ENCODE peak calls at places on chromosomes 12 and 14, in six cellular contexts. One of them, this sample, is unnamed.
A peak's percentile ranks its signal among the peaks of the same experiment; 100 is the strongest.

GRCh38 chr14:99260652-99261551 is 11.1 kb downstream of the BCL11B start:
- DNase-seq in H9: no peak
- DNase-seq in NT2/D1: no peak
- DNase-seq in ovary: no peak
- DNase-seq in CD4-positive, CD25-positive, alpha-beta regulatory T cell: peak; percentile 90
- DNase-seq in effector memory CD4-positive, alpha-beta T cell: peak; percentile 63
- DNase-seq in this sample: peak; percentile 77

GRCh38 chr12:5884285-5884684 is 60.8 kb downstream of the ANO2 start:
- DNase-seq in H9: peak; percentile 20
- DNase-seq in NT2/D1: no peak
- DNase-seq in ovary: no peak
- DNase-seq in CD4-positive, CD25-positive, alpha-beta regulatory T cell: no peak
- DNase-seq in effector memory CD4-positive, alpha-beta T cell: no peak
- DNase-seq in this sample: no peak

GRCh38 chr12:54723653-54724256 is 75.6 kb upstream of the DCD start:
- DNase-seq in H9: peak; percentile 46
- DNase-seq in NT2/D1: no peak
- DNase-seq in ovary: no peak
- DNase-seq in CD4-positive, CD25-positive, alpha-beta regulatory T cell: peak; percentile 67
- DNase-seq in effector memory CD4-positive, alpha-beta T cell: peak; percentile 20
- DNase-seq in this sample: no peak

GRCh38 chr12:102462803-102463499 is 17.4 kb downstream of the IGF1 start:
- DNase-seq in H9: no peak
- DNase-seq in NT2/D1: no peak
- DNase-seq in ovary: no peak
- DNase-seq in CD4-positive, CD25-positive, alpha-beta regulatory T cell: no peak
- DNase-seq in effector memory CD4-positive, alpha-beta T cell: no peak
- DNase-seq in this sample: no peak

GRCh38 chr12:124699878-124700277 is 132.5 kb upstream of the NCOR2 start:
- DNase-seq in H9: peak; percentile 29
- DNase-seq in NT2/D1: no peak
- DNase-seq in ovary: no peak
- DNase-seq in CD4-positive, CD25-positive, alpha-beta regulatory T cell: no peak
- DNase-seq in effector memory CD4-positive, alpha-beta T cell: no peak
- DNase-seq in this sample: no peak

GRCh38 chr12:131386781-131387180 is 324.1 kb upstream of the SFSWAP start:
- DNase-seq in H9: no peak
- DNase-seq in NT2/D1: no peak
- DNase-seq in ovary: no peak
- DNase-seq in CD4-positive, CD25-positive, alpha-beta regulatory T cell: no peak
- DNase-seq in effector memory CD4-positive, alpha-beta T cell: no peak
- DNase-seq in this sample: no peak

GRCh38 chr12:6069452-6070093 is 54.9 kb downstream of the VWF start:
- DNase-seq in H9: no peak
- DNase-seq in NT2/D1: no peak
- DNase-seq in ovary: no peak
- DNase-seq in CD4-positive, CD25-positive, alpha-beta regulatory T cell: peak; percentile 28
- DNase-seq in effector memory CD4-positive, alpha-beta T cell: no peak
- DNase-seq in this sample: no peak

GRCh38 chr12:107545737-107546363 is 139.7 kb upstream of the PWP1 start:
- DNase-seq in H9: no peak
- DNase-seq in NT2/D1: no peak
- DNase-seq in ovary: no peak
- DNase-seq in CD4-positive, CD25-positive, alpha-beta regulatory T cell: peak; percentile 14
- DNase-seq in effector memory CD4-positive, alpha-beta T cell: no peak
- DNase-seq in this sample: no peak

GRCh38 chr14:104108570-104109060 is 23.1 kb downstream of the ASPG start:
- DNase-seq in H9: peak; percentile 27
- DNase-seq in NT2/D1: no peak
- DNase-seq in ovary: peak; percentile 15
- DNase-seq in CD4-positive, CD25-positive, alpha-beta regulatory T cell: no peak
- DNase-seq in effector memory CD4-positive, alpha-beta T cell: no peak
- DNase-seq in this sample: no peak

GRCh38 chr12:78290606-78291345 is 460.1 kb downstream of the NAV3 start:
- DNase-seq in H9: no peak
- DNase-seq in NT2/D1: no peak
- DNase-seq in ovary: no peak
- DNase-seq in CD4-positive, CD25-positive, alpha-beta regulatory T cell: no peak
- DNase-seq in effector memory CD4-positive, alpha-beta T cell: no peak
- DNase-seq in this sample: no peak

GRCh38 chr14:54627325-54627717 is 60.4 kb downstream of the SAMD4A start:
- DNase-seq in H9: no peak
- DNase-seq in NT2/D1: no peak
- DNase-seq in ovary: no peak
- DNase-seq in CD4-positive, CD25-positive, alpha-beta regulatory T cell: no peak
- DNase-seq in effector memory CD4-positive, alpha-beta T cell: no peak
- DNase-seq in this sample: no peak

GRCh38 chr14:24806061-24806678 is 172.2 kb upstream of the GZMB start:
- DNase-seq in H9: peak; percentile 81
- DNase-seq in NT2/D1: peak; percentile 42
- DNase-seq in ovary: peak; percentile 39
- DNase-seq in CD4-positive, CD25-positive, alpha-beta regulatory T cell: peak; percentile 38
- DNase-seq in effector memory CD4-positive, alpha-beta T cell: no peak
- DNase-seq in this sample: no peak

GRCh38 chr12:55814257-55814656 is 3.3 kb downstream of the SARNP start:
- DNase-seq in H9: no peak
- DNase-seq in NT2/D1: no peak
- DNase-seq in ovary: no peak
- DNase-seq in CD4-positive, CD25-positive, alpha-beta regulatory T cell: no peak
- DNase-seq in effector memory CD4-positive, alpha-beta T cell: no peak
- DNase-seq in this sample: no peak

GRCh38 chr12:47391566-47391965 is 311.8 kb upstream of the AMIGO2 start:
- DNase-seq in H9: no peak
- DNase-seq in NT2/D1: no peak
- DNase-seq in ovary: no peak
- DNase-seq in CD4-positive, CD25-positive, alpha-beta regulatory T cell: peak; percentile 87
- DNase-seq in effector memory CD4-positive, alpha-beta T cell: peak; percentile 40
- DNase-seq in this sample: peak; percentile 81

GRCh38 chr14:73770977-73771847 is 57.0 kb upstream of the PNMA1 start:
- DNase-seq in H9: peak; percentile 15
- DNase-seq in NT2/D1: no peak
- DNase-seq in ovary: no peak
- DNase-seq in CD4-positive, CD25-positive, alpha-beta regulatory T cell: no peak
- DNase-seq in effector memory CD4-positive, alpha-beta T cell: no peak
- DNase-seq in this sample: peak; percentile 70

GRCh38 chr12:106112094-106112822 is 26.5 kb downstream of the NUAK1 start:
- DNase-seq in H9: peak; percentile 54
- DNase-seq in NT2/D1: no peak
- DNase-seq in ovary: no peak
- DNase-seq in CD4-positive, CD25-positive, alpha-beta regulatory T cell: no peak
- DNase-seq in effector memory CD4-positive, alpha-beta T cell: no peak
- DNase-seq in this sample: no peak

GRCh38 chr12:115020091-115020490 is 336.1 kb upstream of the TBX3 start:
- DNase-seq in H9: no peak
- DNase-seq in NT2/D1: no peak
- DNase-seq in ovary: no peak
- DNase-seq in CD4-positive, CD25-positive, alpha-beta regulatory T cell: no peak
- DNase-seq in effector memory CD4-positive, alpha-beta T cell: no peak
- DNase-seq in this sample: no peak

GRCh38 chr12:1812650-1813302 is 7.6 kb upstream of the LRTM2 start:
- DNase-seq in H9: no peak
- DNase-seq in NT2/D1: no peak
- DNase-seq in ovary: no peak
- DNase-seq in CD4-positive, CD25-positive, alpha-beta regulatory T cell: no peak
- DNase-seq in effector memory CD4-positive, alpha-beta T cell: no peak
- DNase-seq in this sample: peak; percentile 90

GRCh38 chr12:21073129-21073528 is 57.9 kb upstream of the SLCO1B1 start:
- DNase-seq in H9: no peak
- DNase-seq in NT2/D1: no peak
- DNase-seq in ovary: no peak
- DNase-seq in CD4-positive, CD25-positive, alpha-beta regulatory T cell: no peak
- DNase-seq in effector memory CD4-positive, alpha-beta T cell: no peak
- DNase-seq in this sample: no peak

GRCh38 chr14:98957211-98958047 is 314.6 kb downstream of the BCL11B start:
- DNase-seq in H9: peak; percentile 12
- DNase-seq in NT2/D1: no peak
- DNase-seq in ovary: peak; percentile 85
- DNase-seq in CD4-positive, CD25-positive, alpha-beta regulatory T cell: no peak
- DNase-seq in effector memory CD4-positive, alpha-beta T cell: no peak
- DNase-seq in this sample: no peak

GRCh38 chr14:31025335-31026075 is at the start of gene AP4S1:
- DNase-seq in H9: peak; percentile 49
- DNase-seq in NT2/D1: peak; percentile 16
- DNase-seq in ovary: peak; percentile 58
- DNase-seq in CD4-positive, CD25-positive, alpha-beta regulatory T cell: peak; percentile 64
- DNase-seq in effector memory CD4-positive, alpha-beta T cell: peak; percentile 32
- DNase-seq in this sample: peak; percentile 93

GRCh38 chr12:97960741-97961608 is 498.4 kb downstream of the RMST start:
- DNase-seq in H9: peak; percentile 63
- DNase-seq in NT2/D1: peak; percentile 50
- DNase-seq in ovary: no peak
- DNase-seq in CD4-positive, CD25-positive, alpha-beta regulatory T cell: peak; percentile 21
- DNase-seq in effector memory CD4-positive, alpha-beta T cell: no peak
- DNase-seq in this sample: no peak

DNA sequence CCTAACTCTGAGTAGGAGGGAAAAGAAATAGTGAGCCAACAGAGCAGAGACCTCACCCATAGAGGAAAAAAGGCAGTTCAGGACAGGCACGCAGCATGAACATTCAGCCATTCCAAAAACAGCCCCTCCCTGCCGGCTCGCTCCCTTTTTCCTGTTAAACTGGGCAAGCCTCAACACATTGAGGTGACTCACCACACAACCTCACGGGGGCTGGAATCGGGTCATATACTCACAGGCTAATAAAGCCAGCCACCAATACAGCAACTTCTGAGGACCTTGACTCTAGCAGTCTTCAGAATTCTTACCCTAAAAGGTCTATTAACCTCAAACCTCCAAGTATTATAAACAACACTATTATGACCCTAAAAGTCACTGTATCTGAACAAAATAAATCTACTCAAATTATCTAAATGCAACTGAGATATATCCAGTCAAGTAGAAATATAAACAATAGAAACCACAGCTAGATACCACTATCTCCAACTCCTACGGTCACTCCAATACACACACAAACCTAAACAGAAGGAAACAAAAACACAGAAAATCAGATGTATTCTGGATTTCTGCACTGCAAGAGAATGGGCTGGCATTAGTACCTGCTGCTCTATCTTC is 6.3 kb downstream of the YBX3 start:
- DNase-seq in H9: peak; percentile 69
- DNase-seq in NT2/D1: peak; percentile 73
- DNase-seq in ovary: peak; percentile 88
- DNase-seq in CD4-positive, CD25-positive, alpha-beta regulatory T cell: no peak
- DNase-seq in effector memory CD4-positive, alpha-beta T cell: no peak
- DNase-seq in this sample: peak; percentile 76
- H3K4me1 ChIP-seq in H9: peaks cover 2% of the 10 kb centered on the region
- H3K4me1 ChIP-seq in NT2/D1: peaks cover 3% of the 10 kb centered on the region
- H3K4me1 ChIP-seq in ovary: peaks cover 12% of the 10 kb centered on the region
- H3K4me1 ChIP-seq in CD4-positive, CD25-positive, alpha-beta regulatory T cell: peaks cover 1% of the 10 kb centered on the region
- H3K4me1 ChIP-seq in effector memory CD4-positive, alpha-beta T cell: peaks cover 5% of the 10 kb centered on the region
- H3K4me1 ChIP-seq in this sample: peaks cover 67% of the 10 kb centered on the region

DNA sequence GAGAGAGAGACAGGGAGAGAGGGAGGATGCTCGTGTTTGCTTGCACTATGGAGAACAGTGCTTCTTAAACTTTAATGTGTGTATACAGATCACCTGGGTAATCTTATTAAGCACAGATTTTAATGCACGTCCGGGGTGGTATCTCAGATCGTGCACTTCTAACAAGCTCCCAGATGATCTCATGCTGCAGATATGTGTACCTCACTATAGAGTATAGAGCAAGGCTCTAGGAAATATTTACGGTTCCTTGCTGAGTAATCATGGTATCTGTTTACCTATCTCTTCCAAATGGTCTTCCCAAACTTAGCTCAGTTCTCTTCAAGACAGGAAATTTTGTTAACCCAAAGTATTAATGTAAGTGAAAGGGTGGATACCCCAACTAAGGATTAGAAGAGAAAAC is 502.3 kb downstream of the DIO2 start:
- DNase-seq in H9: no peak
- DNase-seq in NT2/D1: no peak
- DNase-seq in ovary: no peak
- DNase-seq in CD4-positive, CD25-positive, alpha-beta regulatory T cell: no peak
- DNase-seq in effector memory CD4-positive, alpha-beta T cell: no peak
- DNase-seq in this sample: no peak
- H3K27me3 ChIP-seq in H9: no peaks in the 10 kb centered on the region
- H3K27me3 ChIP-seq in NT2/D1: no peaks in the 10 kb centered on the region
- H3K27me3 ChIP-seq in ovary: no peaks in the 10 kb centered on the region
- H3K27me3 ChIP-seq in CD4-positive, CD25-positive, alpha-beta regulatory T cell: no peaks in the 10 kb centered on the region
- H3K27me3 ChIP-seq in effector memory CD4-positive, alpha-beta T cell: no peaks in the 10 kb centered on the region
- H3K27me3 ChIP-seq in this sample: no peaks in the 10 kb centered on the region

GRCh38 chr12:42981379-42981778 is 391.8 kb upstream of the PRICKLE1 start:
- DNase-seq in H9: no peak
- DNase-seq in NT2/D1: peak; percentile 27
- DNase-seq in ovary: no peak
- DNase-seq in CD4-positive, CD25-positive, alpha-beta regulatory T cell: no peak
- DNase-seq in effector memory CD4-positive, alpha-beta T cell: no peak
- DNase-seq in this sample: no peak

GRCh38 chr12:42982828-42983227 is 393.3 kb upstream of the PRICKLE1 start:
- DNase-seq in H9: no peak
- DNase-seq in NT2/D1: no peak
- DNase-seq in ovary: no peak
- DNase-seq in CD4-positive, CD25-positive, alpha-beta regulatory T cell: no peak
- DNase-seq in effector memory CD4-positive, alpha-beta T cell: no peak
- DNase-seq in this sample: no peak

GRCh38 chr12:42985506-42985905 is 396.0 kb upstream of the PRICKLE1 start:
- DNase-seq in H9: peak; percentile 79
- DNase-seq in NT2/D1: peak; percentile 81
- DNase-seq in ovary: no peak
- DNase-seq in CD4-positive, CD25-positive, alpha-beta regulatory T cell: no peak
- DNase-seq in effector memory CD4-positive, alpha-beta T cell: no peak
- DNase-seq in this sample: no peak

GRCh38 chr12:42990387-42990786 is 400.8 kb upstream of the PRICKLE1 start:
- DNase-seq in H9: no peak
- DNase-seq in NT2/D1: no peak
- DNase-seq in ovary: no peak
- DNase-seq in CD4-positive, CD25-positive, alpha-beta regulatory T cell: no peak
- DNase-seq in effector memory CD4-positive, alpha-beta T cell: no peak
- DNase-seq in this sample: no peak

DNA sequence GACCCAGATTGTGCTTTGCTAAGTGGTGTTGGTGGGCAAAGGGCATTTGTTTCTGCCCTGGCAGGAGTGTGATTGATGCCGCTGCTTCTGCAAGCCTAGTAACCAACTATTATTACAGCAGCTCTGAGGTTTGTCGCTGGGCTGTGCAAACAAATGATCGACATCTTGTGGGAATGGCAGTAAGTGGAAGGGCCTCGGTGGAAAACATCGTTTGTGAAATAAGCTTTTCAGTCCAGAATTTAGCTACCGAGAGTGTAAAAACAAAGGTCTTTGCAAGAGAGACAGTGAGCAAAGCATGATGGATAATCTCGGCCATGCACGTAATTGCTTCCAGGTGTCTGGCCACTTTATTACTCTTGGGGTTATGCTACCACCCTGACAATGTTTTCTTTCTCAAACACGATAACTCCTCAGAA is 397.7 kb upstream of the PRICKLE1 start:
- DNase-seq in H9: no peak
- DNase-seq in NT2/D1: no peak
- DNase-seq in ovary: no peak
- DNase-seq in CD4-positive, CD25-positive, alpha-beta regulatory T cell: no peak
- DNase-seq in effector memory CD4-positive, alpha-beta T cell: no peak
- DNase-seq in this sample: no peak
- H3K4me1 ChIP-seq in H9: no peaks in the 10 kb centered on the region
- H3K4me1 ChIP-seq in NT2/D1: no peaks in the 10 kb centered on the region
- H3K4me1 ChIP-seq in ovary: no peaks in the 10 kb centered on the region
- H3K4me1 ChIP-seq in CD4-positive, CD25-positive, alpha-beta regulatory T cell: no peaks in the 10 kb centered on the region
- H3K4me1 ChIP-seq in effector memory CD4-positive, alpha-beta T cell: no peaks in the 10 kb centered on the region
- H3K4me1 ChIP-seq in this sample: no peaks in the 10 kb centered on the region

DNA sequence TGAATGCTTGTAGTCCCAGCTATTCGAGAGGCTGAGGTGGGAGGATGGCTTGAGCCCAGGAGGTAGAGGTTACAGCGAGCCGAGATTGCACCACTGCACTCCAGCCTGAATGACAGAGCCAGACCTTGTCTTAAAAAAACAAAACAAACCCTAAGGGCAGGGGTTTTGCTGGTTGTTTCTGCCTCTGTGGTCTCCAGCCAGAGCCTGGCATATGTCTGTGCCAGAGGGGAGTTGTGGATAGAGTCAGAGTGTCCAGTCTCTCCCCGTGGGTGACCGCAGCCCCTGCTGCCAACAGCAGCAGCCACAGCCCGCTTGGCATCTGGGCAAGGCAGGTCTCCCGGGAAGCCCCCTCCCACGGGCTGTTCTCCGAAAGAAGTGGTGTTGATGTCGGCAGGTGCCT is 37.6 kb downstream of the MVK start:
- DNase-seq in H9: no peak
- DNase-seq in NT2/D1: no peak
- DNase-seq in ovary: no peak
- DNase-seq in CD4-positive, CD25-positive, alpha-beta regulatory T cell: no peak
- DNase-seq in effector memory CD4-positive, alpha-beta T cell: no peak
- DNase-seq in this sample: no peak
- H3K27me3 ChIP-seq in H9: no peaks in the 10 kb centered on the region
- H3K27me3 ChIP-seq in NT2/D1: no peaks in the 10 kb centered on the region
- H3K27me3 ChIP-seq in ovary: no peaks in the 10 kb centered on the region
- H3K27me3 ChIP-seq in CD4-positive, CD25-positive, alpha-beta regulatory T cell: no peaks in the 10 kb centered on the region
- H3K27me3 ChIP-seq in effector memory CD4-positive, alpha-beta T cell: peaks cover 3% of the 10 kb centered on the region
- H3K27me3 ChIP-seq in this sample: no peaks in the 10 kb centered on the region